ENCODE peak calls at places on chromosomes 5 and 9, in four cellular contexts. One of them, this sample, is unnamed.

GRCh38 chr9:87875839-87876545 is 6.7 kb upstream of the SPATA31E1 start:
- DNase-seq in H1: no peak
- DNase-seq in H9: peak; percentile 25
- DNase-seq in IMR-90: no peak
- DNase-seq in this sample: no peak

GRCh38 chr5:59955241-59955640 is 61.7 kb upstream of the PDE4D start:
- DNase-seq in H1: no peak
- DNase-seq in H9: no peak
- DNase-seq in IMR-90: no peak
- DNase-seq in this sample: no peak

GRCh38 chr9:136175745-136176290 is 29.1 kb downstream of the LHX3 start:
- DNase-seq in H1: no peak
- DNase-seq in H9: no peak
- DNase-seq in IMR-90: no peak
- DNase-seq in this sample: no peak

GRCh38 chr9:136093995-136094881 is 851 bp downstream of the NACC2 start:
- DNase-seq in H1: no peak
- DNase-seq in H9: no peak
- DNase-seq in IMR-90: peak; percentile 31
- DNase-seq in this sample: peak; percentile 34

GRCh38 chr5:177099422-177100093 is 12.8 kb downstream of the FGFR4 start:
- DNase-seq in H1: no peak
- DNase-seq in H9: peak; percentile 75
- DNase-seq in IMR-90: no peak
- DNase-seq in this sample: no peak

GRCh38 chr5:142846402-142846801 is 76.2 kb downstream of the ARHGAP26 start:
- DNase-seq in H1: no peak
- DNase-seq in H9: no peak
- DNase-seq in IMR-90: no peak
- DNase-seq in this sample: no peak

GRCh38 chr9:137406876-137407589 is 15.9 kb downstream of the EXD3 start:
- DNase-seq in H1: peak; percentile 27
- DNase-seq in H9: peak; percentile 80
- DNase-seq in IMR-90: peak; percentile 44
- DNase-seq in this sample: peak; percentile 76

GRCh38 chr9:137156567-137157375 is 13.1 kb downstream of the LRRC26 start:
- DNase-seq in H1: no peak
- DNase-seq in H9: peak; percentile 75
- DNase-seq in IMR-90: peak; percentile 21
- DNase-seq in this sample: peak; percentile 46

GRCh38 chr5:135494196-135494595 is 41.6 kb downstream of the NEUROG1 start:
- DNase-seq in H1: no peak
- DNase-seq in H9: no peak
- DNase-seq in IMR-90: no peak
- DNase-seq in this sample: no peak

GRCh38 chr9:75027187-75028107 is 646 bp downstream of the CARNMT1 start:
- DNase-seq in H1: peak; percentile 1
- DNase-seq in H9: peak; percentile 61
- DNase-seq in IMR-90: peak; percentile 45
- DNase-seq in this sample: peak; percentile 56

GRCh38 chr5:168315416-168315990 is 24.1 kb downstream of the WWC1 start:
- DNase-seq in H1: no peak
- DNase-seq in H9: no peak
- DNase-seq in IMR-90: no peak
- DNase-seq in this sample: no peak

GRCh38 chr5:55691265-55692105 is 20.6 kb downstream of the SLC38A9 start:
- DNase-seq in H1: no peak
- DNase-seq in H9: no peak
- DNase-seq in IMR-90: peak; percentile 59
- DNase-seq in this sample: peak; percentile 57

GRCh38 chr5:149550608-149551226 is 522 bp downstream of the CSNK1A1 start:
- DNase-seq in H1: no peak
- DNase-seq in H9: no peak
- DNase-seq in IMR-90: no peak
- DNase-seq in this sample: no peak

GRCh38 chr5:43068037-43068436 is 27.9 kb upstream of the ANXA2R start:
- DNase-seq in H1: no peak
- DNase-seq in H9: no peak
- DNase-seq in IMR-90: no peak
- DNase-seq in this sample: no peak

GRCh38 chr5:40945111-40945510 is 35.8 kb downstream of the C7 start:
- DNase-seq in H1: no peak
- DNase-seq in H9: no peak
- DNase-seq in IMR-90: no peak
- DNase-seq in this sample: no peak

GRCh38 chr5:138354926-138355378 is 2.5 kb downstream of the KDM3B start:
- DNase-seq in H1: no peak
- DNase-seq in H9: peak; percentile 64
- DNase-seq in IMR-90: peak; percentile 77
- DNase-seq in this sample: peak; percentile 88

GRCh38 chr5:78758169-78758839 is 109.7 kb upstream of the LHFPL2 start:
- DNase-seq in H1: no peak
- DNase-seq in H9: no peak
- DNase-seq in IMR-90: peak; percentile 84
- DNase-seq in this sample: no peak

GRCh38 chr5:36447776-36448175 is 146.1 kb upstream of the RANBP3L start:
- DNase-seq in H1: no peak
- DNase-seq in H9: no peak
- DNase-seq in IMR-90: no peak
- DNase-seq in this sample: no peak

GRCh38 chr5:160183075-160183474 is 46.2 kb upstream of the FABP6 start:
- DNase-seq in H1: no peak
- DNase-seq in H9: no peak
- DNase-seq in IMR-90: peak; percentile 8
- DNase-seq in this sample: no peak

GRCh38 chr5:157088342-157088990 is 20.4 kb downstream of the HAVCR2 start:
- DNase-seq in H1: no peak
- DNase-seq in H9: no peak
- DNase-seq in IMR-90: no peak
- DNase-seq in this sample: no peak
- H4K5ac ChIP-seq in H1: no peak overlapping the region
- H4K5ac ChIP-seq in H9: no peak overlapping the region
- H4K5ac ChIP-seq in IMR-90: no peak overlapping the region
- H4K5ac ChIP-seq in this sample: no peak overlapping the region

GRCh38 chr9:130935660-130936271 is 3.3 kb downstream of the FIBCD1 start:
- DNase-seq in H1: no peak
- DNase-seq in H9: no peak
- DNase-seq in IMR-90: peak; percentile 61
- DNase-seq in this sample: no peak
- H3K23ac ChIP-seq in H1: no peak overlapping the region
- H3K23ac ChIP-seq in H9: no peak overlapping the region
- H3K23ac ChIP-seq in IMR-90: peak overlapping the region; percentile 85
- H3K23ac ChIP-seq in this sample: no peak overlapping the region

DNA sequence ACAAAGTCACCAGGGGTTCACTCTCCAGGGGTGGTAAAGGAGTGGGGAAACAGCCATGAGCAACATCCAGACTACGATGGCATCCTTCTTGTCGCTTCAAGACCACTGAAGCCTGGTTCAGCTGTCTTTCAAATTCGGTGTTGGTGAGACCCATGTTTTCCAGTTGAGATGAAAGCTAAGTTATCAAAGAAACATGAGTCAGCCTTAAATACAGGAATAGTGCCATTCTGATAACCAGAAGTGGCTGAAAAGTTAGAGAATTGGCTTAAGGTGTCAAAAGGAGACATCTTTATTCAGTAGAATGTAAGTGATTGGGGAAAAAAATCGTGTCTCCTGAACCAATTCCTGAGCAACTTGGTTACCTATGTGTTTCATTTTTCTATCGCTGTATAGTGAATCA is 7.0 kb upstream of the CARD19 start:
- DNase-seq in H1: no peak
- DNase-seq in H9: no peak
- DNase-seq in IMR-90: no peak
- DNase-seq in this sample: no peak
- H3K27ac ChIP-seq in H1: no peak overlapping the region
- H3K27ac ChIP-seq in H9: no peak overlapping the region
- H3K27ac ChIP-seq in IMR-90: no peak overlapping the region
- H3K27ac ChIP-seq in this sample: no peak overlapping the region

GRCh38 chr5:56561-57290 is 35.2 kb upstream of the PLEKHG4B start:
- DNase-seq in H1: no peak
- DNase-seq in H9: peak; percentile 69
- DNase-seq in IMR-90: peak; percentile 52
- DNase-seq in this sample: peak; percentile 77
- H4K5ac ChIP-seq in H1: no peak overlapping the region
- H4K5ac ChIP-seq in H9: no peak overlapping the region
- H4K5ac ChIP-seq in IMR-90: no peak overlapping the region
- H4K5ac ChIP-seq in this sample: no peak overlapping the region

DNA sequence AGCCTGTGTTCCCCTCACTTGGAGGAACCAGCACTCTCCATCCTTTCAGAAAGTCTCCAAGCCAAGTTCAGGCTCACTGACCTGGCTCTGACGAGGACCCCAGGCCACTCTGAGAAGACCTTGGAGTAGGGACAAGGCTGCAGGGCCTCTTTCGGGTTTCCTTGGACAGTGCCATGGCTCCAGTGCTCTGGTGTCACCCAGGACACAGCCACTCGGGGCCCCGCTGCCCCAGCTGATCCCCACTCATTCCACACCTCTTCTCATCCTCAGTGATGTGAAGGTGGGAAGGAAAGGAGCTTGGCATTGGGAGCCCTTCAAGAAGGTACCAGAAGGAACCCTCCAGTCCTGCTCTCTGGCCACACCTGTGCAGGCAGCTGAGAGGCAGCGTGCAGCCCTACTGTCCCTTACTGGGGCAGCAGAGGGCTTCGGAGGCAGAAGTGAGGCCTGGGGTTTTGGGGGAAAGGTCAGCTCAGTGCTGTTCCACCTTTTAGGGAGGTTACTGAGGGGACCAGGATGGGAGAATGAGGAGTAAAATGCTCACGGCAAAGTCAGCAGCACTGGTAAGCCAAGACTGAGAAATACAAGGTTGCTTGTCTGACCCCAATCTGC is 4.7 kb upstream of the NUP214 start:
- DNase-seq in H1: no peak
- DNase-seq in H9: no peak
- DNase-seq in IMR-90: no peak
- DNase-seq in this sample: no peak
- H3K23ac ChIP-seq in H1: no peak overlapping the region
- H3K23ac ChIP-seq in H9: no peak overlapping the region
- H3K23ac ChIP-seq in IMR-90: no peak overlapping the region
- H3K23ac ChIP-seq in this sample: no peak overlapping the region

GRCh38 chr9:37197158-37198033 is 77.0 kb downstream of the ZCCHC7 start:
- DNase-seq in H1: no peak
- DNase-seq in H9: no peak
- DNase-seq in IMR-90: peak; percentile 77
- DNase-seq in this sample: peak; percentile 89
- H3K27ac ChIP-seq in H1: no peak overlapping the region
- H3K27ac ChIP-seq in H9: no peak overlapping the region
- H3K27ac ChIP-seq in IMR-90: no peak overlapping the region
- H3K27ac ChIP-seq in this sample: no peak overlapping the region